ENCODE peak calls at places on chromosomes 5 and 9, in five cellular contexts. T is body of pancreas, B is astrocyte of the cerebellum, E is nephron progenitor cell, M is endothelial cell of umbilical vein. O is an unnamed sample.

GRCh38 chr9:86078731-86079130 is 20.6 kb downstream of the GOLM1 start:
- DNase-seq in E (no peak), M (no peak), T (no peak), B (no peak), O (no peak)

GRCh38 chr9:22975921-22976320 is 529.3 kb downstream of the DMRTA1 start:
- DNase-seq in B (peak; percentile 3), T (no peak), M (peak; percentile 25), E (no peak), O (no peak)

GRCh38 chr5:7763621-7764072 is 87.3 kb downstream of the CFAP90 start:
- DNase-seq in M (no peak), E (no peak), B (no peak), T (peak; percentile 48), O (no peak)

GRCh38 chr5:78907255-78907886 is 77.7 kb downstream of the ARSB start:
- DNase-seq in M (peak; percentile 86), B (peak; percentile 97), T (peak; percentile 44), E (no peak), O (peak; percentile 90)

GRCh38 chr5:94024101-94024500 is 282.7 kb upstream of the POU5F2 start:
- DNase-seq in M (no peak), E (no peak), B (no peak), T (no peak), O (no peak)

GRCh38 chr5:14685757-14686156 is 21.2 kb downstream of the OTULIN start:
- DNase-seq in M (peak; percentile 59), B (no peak), T (no peak), E (peak; percentile 23), O (no peak)

GRCh38 chr9:112772215-112772509 is 21.6 kb downstream of the SNX30 start:
- DNase-seq in B (no peak), E (no peak), T (no peak), M (no peak), O (no peak)

GRCh38 chr5:56075361-56075760 is 80.6 kb upstream of the IL6ST start:
- DNase-seq in M (peak; percentile 66), B (peak; percentile 78), E (no peak), T (no peak), O (peak; percentile 61)

GRCh38 chr9:72140582-72140981 is 8.7 kb upstream of the GDA start:
- DNase-seq in E (no peak), B (no peak), T (no peak), M (no peak), O (no peak)

GRCh38 chr5:543755-544674 is 19.8 kb upstream of the SLC9A3 start:
- DNase-seq in M (no peak), B (no peak), E (peak; percentile 2), T (peak; percentile 9), O (no peak)

GRCh38 chr9:37466037-37466709 is 923 bp upstream of the ZBTB5 start:
- DNase-seq in B (peak; percentile 83), M (peak; percentile 67), T (peak; percentile 87), E (peak; percentile 78), O (peak; percentile 44)

GRCh38 chr5:149060325-149060724 is 2.5 kb downstream of the SH3TC2 start:
- DNase-seq in M (peak; percentile 71), E (no peak), T (peak; percentile 28), B (no peak), O (no peak)

GRCh38 chr9:118318770-118319443 is 614.7 kb downstream of the TLR4 start:
- DNase-seq in T (peak; percentile 29), M (no peak), B (no peak), E (no peak), O (no peak)

GRCh38 chr5:133110709-133111108 is 58.9 kb downstream of the HSPA4 start:
- DNase-seq in T (no peak), B (no peak), M (no peak), E (no peak), O (no peak)

GRCh38 chr9:72476617-72477375 is 44.6 kb upstream of the TMC1 start:
- DNase-seq in M (peak; percentile 72), T (peak; percentile 30), E (no peak), B (peak; percentile 51), O (no peak)

GRCh38 chr5:126680215-126680817 is 79.6 kb downstream of the PHAX start:
- DNase-seq in M (no peak), E (peak; percentile 12), T (no peak), B (no peak), O (peak; percentile 61)

GRCh38 chr5:96601200-96601599 is 61.0 kb upstream of the CAST start:
- DNase-seq in B (no peak), E (no peak), T (no peak), M (peak; percentile 89), O (no peak)

GRCh38 chr9:123996731-123997421 is 14.7 kb upstream of the LHX2 start:
- DNase-seq in B (no peak), E (no peak), M (no peak), T (no peak), O (no peak)

GRCh38 chr9:23824241-23825142 is 1.5 kb downstream of the ELAVL2 start:
- DNase-seq in B (no peak), M (no peak), T (peak; percentile 19), E (peak; percentile 64), O (no peak)

GRCh38 chr9:120873512-120873911 is 3.5 kb downstream of the PHF19 start:
- DNase-seq in T (no peak), E (no peak), B (no peak), M (no peak), O (no peak)

GRCh38 chr9:68802525-68803015 is 97.5 kb downstream of the PIP5K1B start:
- DNase-seq in M (no peak), E (no peak), B (no peak), T (no peak), O (no peak)

GRCh38 chr9:72552356-72552755 is 30.9 kb downstream of the TMC1 start:
- DNase-seq in T (no peak), M (no peak), B (no peak), E (no peak), O (no peak)

GRCh38 chr9:110875275-110875674 is 163.0 kb downstream of the LPAR1 start:
- DNase-seq in M (no peak), E (no peak), T (peak; percentile 13), B (no peak), O (no peak)

GRCh38 chr5:142486581-142486980 is 161.8 kb upstream of the SPRY4 start:
- DNase-seq in T (no peak), M (no peak), B (no peak), E (no peak), O (peak; percentile 36)

GRCh38 chr5:135238622-135239460 is 160.2 kb downstream of the MACROH2A1 start:
- DNase-seq in M (no peak), B (no peak), T (no peak), E (peak; percentile 53), O (no peak)

GRCh38 chr5:150068472-150068871 is 17.9 kb downstream of the CSF1R start:
- DNase-seq in E (no peak), M (peak; percentile 51), B (no peak), T (no peak), O (no peak)

GRCh38 chr5:36690041-36690941 is 83.9 kb downstream of the SLC1A3 start:
- DNase-seq in T (peak; percentile 81), M (peak; percentile 48), E (peak; percentile 86), B (peak; percentile 51), O (no peak)

GRCh38 chr9:99465231-99465891 is 243.3 kb downstream of the SEC61B start:
- DNase-seq in B (peak; percentile 45), T (no peak), E (no peak), M (no peak), O (peak; percentile 69)

GRCh38 chr9:122307925-122308324 is 43.2 kb downstream of the MRRF start:
- DNase-seq in M (peak; percentile 92), E (no peak), B (no peak), T (peak; percentile 8), O (no peak)

GRCh38 chr9:37034320-37034937 is 361 bp upstream of the PAX5 start:
- DNase-seq in M (no peak), E (peak; percentile 64), B (no peak), T (peak; percentile 43), O (no peak)

DNA sequence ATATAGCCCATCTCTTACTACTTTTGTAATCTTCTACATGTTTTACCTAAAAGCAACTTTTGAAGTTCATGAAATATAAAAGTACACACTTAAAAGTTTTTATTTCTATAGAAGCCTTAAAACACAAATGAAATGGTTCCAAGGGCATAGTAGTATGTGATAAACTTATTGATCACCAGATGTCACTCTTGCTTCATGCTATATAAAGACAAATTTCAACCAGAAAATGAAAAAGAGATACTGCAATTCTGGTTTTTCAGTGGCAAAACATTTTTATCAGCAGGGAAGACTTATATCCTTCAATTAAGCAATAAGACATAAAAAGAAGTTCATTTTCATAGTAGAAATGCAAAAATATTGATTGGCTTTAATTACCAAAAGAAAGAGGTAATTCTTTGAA is 69.4 kb upstream of the FBXL17 start:
- DNase-seq in E (no peak), B (no peak), M (no peak), T (no peak), O (no peak)
- TF ChIP-seq CTCF in E (peak; percentile 13), B (no peak), M (no peak), T (no peak), O (no peak)

GRCh38 chr9:91348191-91348790 is 13.4 kb downstream of the AUH start:
- DNase-seq in B (no peak), E (no peak), T (no peak), M (no peak), O (no peak)

GRCh38 chr9:91347370-91347769 is 14.3 kb downstream of the AUH start:
- DNase-seq in B (no peak), E (no peak), M (no peak), T (no peak), O (no peak)

GRCh38 chr9:91349115-91349555 is 12.6 kb downstream of the AUH start:
- DNase-seq in T (no peak), M (no peak), E (no peak), B (no peak), O (no peak)

GRCh38 chr9:91346644-91347043 is 15.1 kb downstream of the AUH start:
- DNase-seq in E (no peak), T (no peak), M (no peak), B (no peak), O (no peak)

DNA sequence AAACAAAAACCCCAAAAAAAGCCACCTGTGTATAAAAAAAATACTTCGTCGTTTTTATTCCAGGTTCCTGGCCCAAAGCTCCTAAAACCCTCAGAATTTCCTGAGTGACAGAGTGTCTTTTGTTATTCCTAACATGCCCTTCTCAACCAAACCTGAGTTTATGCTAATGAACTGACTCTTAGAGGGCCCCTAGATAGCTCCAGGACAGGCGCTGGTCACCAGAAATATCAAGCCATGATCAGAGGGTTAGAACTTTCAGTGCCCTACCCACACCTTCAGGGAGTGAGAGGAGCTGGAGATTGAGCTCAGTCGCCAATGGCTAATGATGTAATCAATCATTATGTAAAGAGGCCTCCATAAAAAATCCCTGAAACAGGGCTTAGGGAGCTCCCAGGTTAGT is 15.7 kb downstream of the AUH start:
- DNase-seq in T (no peak), E (no peak), B (no peak), M (no peak), O (no peak)
- TF ChIP-seq CTCF in T (no peak), E (no peak), B (no peak), M (no peak), O (no peak)

DNA sequence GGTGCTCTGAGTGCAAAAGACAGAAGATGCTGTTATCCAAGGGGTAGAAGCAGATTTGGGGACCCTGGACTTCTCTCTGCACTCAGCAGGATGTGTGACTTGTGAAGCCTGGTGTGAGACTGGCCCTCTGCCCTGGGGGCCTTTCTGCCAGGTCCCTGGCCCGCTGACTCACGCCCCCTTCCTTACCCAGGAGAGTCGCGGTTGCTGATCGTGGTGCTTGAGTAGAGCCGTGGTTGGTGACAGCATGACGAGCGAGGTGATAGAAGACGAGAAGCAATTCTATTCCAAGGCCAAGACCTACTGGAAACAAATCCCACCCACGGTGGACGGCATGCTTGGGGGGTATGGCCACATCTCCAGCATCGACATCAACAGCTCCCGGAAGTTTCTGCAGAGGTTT is 6.5 kb downstream of the NTMT1 start:
- DNase-seq in E (no peak), B (no peak), T (no peak), M (no peak), O (no peak)
- TF ChIP-seq CTCF in E (no peak), B (no peak), T (no peak), M (no peak), O (no peak)

GRCh38 chr5:157581870-157582269 is 6.3 kb upstream of the ADAM19 start:
- DNase-seq in B (no peak), T (no peak), M (peak; percentile 4), E (no peak), O (no peak)
- TF ChIP-seq CTCF in B (no peak), T (no peak), M (no peak), E (no peak), O (no peak)